ENCODE peak calls at places on chromosome 12, in eight cellular contexts. One of them, this sample, is unnamed.

GRCh38 chr12:110007874-110008273 is 8.6 kb downstream of the ANKRD13A start:
- DNase-seq in B cell: no peak
- DNase-seq in epithelial cell of esophagus: no peak
- DNase-seq in mesothelial cell of epicardium: no peak
- DNase-seq in endothelial cell of umbilical vein: no peak
- DNase-seq in astrocyte: no peak
- DNase-seq in MM.1S: no peak
- DNase-seq in AG04449: no peak
- DNase-seq in this sample: no peak

GRCh38 chr12:13425766-13426165 is 229.2 kb downstream of the EMP1 start:
- DNase-seq in astrocyte: peak; percentile 88
- DNase-seq in B cell: no peak
- DNase-seq in AG04449: peak; percentile 84
- DNase-seq in MM.1S: no peak
- DNase-seq in mesothelial cell of epicardium: no peak
- DNase-seq in epithelial cell of esophagus: peak; percentile 81
- DNase-seq in endothelial cell of umbilical vein: no peak
- DNase-seq in this sample: peak; percentile 93

GRCh38 chr12:105100998-105101397 is 6.5 kb upstream of the WASHC4 start:
- DNase-seq in MM.1S: no peak
- DNase-seq in epithelial cell of esophagus: no peak
- DNase-seq in AG04449: no peak
- DNase-seq in astrocyte: no peak
- DNase-seq in B cell: no peak
- DNase-seq in mesothelial cell of epicardium: no peak
- DNase-seq in endothelial cell of umbilical vein: peak; percentile 22
- DNase-seq in this sample: peak; percentile 53

GRCh38 chr12:10361084-10361483 is 28.8 kb downstream of the KLRK1 start:
- DNase-seq in epithelial cell of esophagus: peak; percentile 99
- DNase-seq in AG04449: no peak
- DNase-seq in mesothelial cell of epicardium: no peak
- DNase-seq in B cell: no peak
- DNase-seq in MM.1S: no peak
- DNase-seq in endothelial cell of umbilical vein: no peak
- DNase-seq in astrocyte: no peak
- DNase-seq in this sample: no peak

GRCh38 chr12:32947203-32947795 is 50.7 kb upstream of the PKP2 start:
- DNase-seq in epithelial cell of esophagus: peak; percentile 52
- DNase-seq in B cell: no peak
- DNase-seq in MM.1S: peak; percentile 52
- DNase-seq in endothelial cell of umbilical vein: no peak
- DNase-seq in astrocyte: no peak
- DNase-seq in AG04449: no peak
- DNase-seq in mesothelial cell of epicardium: no peak
- DNase-seq in this sample: no peak

GRCh38 chr12:108468149-108468968 is 46.7 kb upstream of the FICD start:
- DNase-seq in astrocyte: peak; percentile 10
- DNase-seq in AG04449: no peak
- DNase-seq in MM.1S: peak; percentile 67
- DNase-seq in mesothelial cell of epicardium: no peak
- DNase-seq in epithelial cell of esophagus: peak; percentile 54
- DNase-seq in B cell: peak; percentile 22
- DNase-seq in endothelial cell of umbilical vein: peak; percentile 14
- DNase-seq in this sample: peak; percentile 17

GRCh38 chr12:42322567-42322966 is 3.3 kb downstream of the ZCRB1 start:
- DNase-seq in MM.1S: no peak
- DNase-seq in mesothelial cell of epicardium: no peak
- DNase-seq in astrocyte: no peak
- DNase-seq in B cell: no peak
- DNase-seq in epithelial cell of esophagus: no peak
- DNase-seq in endothelial cell of umbilical vein: no peak
- DNase-seq in AG04449: no peak
- DNase-seq in this sample: no peak

GRCh38 chr12:19031032-19031431 is 98.5 kb upstream of the PLEKHA5 start:
- DNase-seq in B cell: no peak
- DNase-seq in astrocyte: peak; percentile 96
- DNase-seq in mesothelial cell of epicardium: no peak
- DNase-seq in endothelial cell of umbilical vein: no peak
- DNase-seq in epithelial cell of esophagus: peak; percentile 87
- DNase-seq in MM.1S: no peak
- DNase-seq in AG04449: peak; percentile 34
- DNase-seq in this sample: peak; percentile 92

GRCh38 chr12:52423661-52424503 is 10.3 kb downstream of the KRT75 start:
- DNase-seq in epithelial cell of esophagus: no peak
- DNase-seq in endothelial cell of umbilical vein: no peak
- DNase-seq in B cell: no peak
- DNase-seq in mesothelial cell of epicardium: no peak
- DNase-seq in astrocyte: no peak
- DNase-seq in AG04449: no peak
- DNase-seq in MM.1S: no peak
- DNase-seq in this sample: no peak

GRCh38 chr12:19131020-19131431 is 1.5 kb downstream of the PLEKHA5 start:
- DNase-seq in AG04449: no peak
- DNase-seq in MM.1S: no peak
- DNase-seq in mesothelial cell of epicardium: no peak
- DNase-seq in epithelial cell of esophagus: peak; percentile 90
- DNase-seq in B cell: no peak
- DNase-seq in endothelial cell of umbilical vein: peak; percentile 37
- DNase-seq in astrocyte: peak; percentile 54
- DNase-seq in this sample: peak; percentile 46

GRCh38 chr12:33546004-33546403 is 106.4 kb upstream of the SYT10 start:
- DNase-seq in mesothelial cell of epicardium: no peak
- DNase-seq in AG04449: no peak
- DNase-seq in epithelial cell of esophagus: no peak
- DNase-seq in B cell: no peak
- DNase-seq in MM.1S: no peak
- DNase-seq in astrocyte: no peak
- DNase-seq in endothelial cell of umbilical vein: no peak
- DNase-seq in this sample: no peak

GRCh38 chr12:22904485-22904884 is 279.5 kb downstream of the ETNK1 start:
- DNase-seq in endothelial cell of umbilical vein: no peak
- DNase-seq in AG04449: no peak
- DNase-seq in astrocyte: no peak
- DNase-seq in B cell: no peak
- DNase-seq in MM.1S: no peak
- DNase-seq in mesothelial cell of epicardium: no peak
- DNase-seq in epithelial cell of esophagus: no peak
- DNase-seq in this sample: no peak

GRCh38 chr12:124518051-124518932 is 49.1 kb downstream of the NCOR2 start:
- DNase-seq in epithelial cell of esophagus: peak; percentile 98
- DNase-seq in astrocyte: peak; percentile 100
- DNase-seq in AG04449: peak; percentile 99
- DNase-seq in endothelial cell of umbilical vein: peak; percentile 99
- DNase-seq in MM.1S: no peak
- DNase-seq in B cell: no peak
- DNase-seq in mesothelial cell of epicardium: peak; percentile 99
- DNase-seq in this sample: peak; percentile 100

GRCh38 chr12:29499235-29499634 is 1.7 kb upstream of the OVCH1 start:
- DNase-seq in epithelial cell of esophagus: no peak
- DNase-seq in B cell: no peak
- DNase-seq in endothelial cell of umbilical vein: no peak
- DNase-seq in AG04449: no peak
- DNase-seq in MM.1S: no peak
- DNase-seq in astrocyte: no peak
- DNase-seq in mesothelial cell of epicardium: no peak
- DNase-seq in this sample: no peak

GRCh38 chr12:54398218-54398617 is 13.7 kb upstream of the ZNF385A start:
- DNase-seq in endothelial cell of umbilical vein: no peak
- DNase-seq in epithelial cell of esophagus: no peak
- DNase-seq in MM.1S: no peak
- DNase-seq in astrocyte: no peak
- DNase-seq in mesothelial cell of epicardium: no peak
- DNase-seq in B cell: no peak
- DNase-seq in AG04449: no peak
- DNase-seq in this sample: no peak

GRCh38 chr12:54395545-54395944 is 11.0 kb upstream of the ZNF385A start:
- DNase-seq in mesothelial cell of epicardium: no peak
- DNase-seq in endothelial cell of umbilical vein: no peak
- DNase-seq in astrocyte: no peak
- DNase-seq in B cell: no peak
- DNase-seq in MM.1S: no peak
- DNase-seq in epithelial cell of esophagus: no peak
- DNase-seq in AG04449: no peak
- DNase-seq in this sample: no peak

GRCh38 chr12:54401127-54401526 is 16.6 kb upstream of the ZNF385A start:
- DNase-seq in epithelial cell of esophagus: no peak
- DNase-seq in astrocyte: no peak
- DNase-seq in AG04449: no peak
- DNase-seq in MM.1S: no peak
- DNase-seq in B cell: no peak
- DNase-seq in mesothelial cell of epicardium: no peak
- DNase-seq in endothelial cell of umbilical vein: no peak
- DNase-seq in this sample: no peak

GRCh38 chr12:54397157-54397556 is 12.6 kb upstream of the ZNF385A start:
- DNase-seq in AG04449: no peak
- DNase-seq in B cell: no peak
- DNase-seq in MM.1S: no peak
- DNase-seq in astrocyte: no peak
- DNase-seq in mesothelial cell of epicardium: no peak
- DNase-seq in endothelial cell of umbilical vein: no peak
- DNase-seq in epithelial cell of esophagus: no peak
- DNase-seq in this sample: no peak

DNA sequence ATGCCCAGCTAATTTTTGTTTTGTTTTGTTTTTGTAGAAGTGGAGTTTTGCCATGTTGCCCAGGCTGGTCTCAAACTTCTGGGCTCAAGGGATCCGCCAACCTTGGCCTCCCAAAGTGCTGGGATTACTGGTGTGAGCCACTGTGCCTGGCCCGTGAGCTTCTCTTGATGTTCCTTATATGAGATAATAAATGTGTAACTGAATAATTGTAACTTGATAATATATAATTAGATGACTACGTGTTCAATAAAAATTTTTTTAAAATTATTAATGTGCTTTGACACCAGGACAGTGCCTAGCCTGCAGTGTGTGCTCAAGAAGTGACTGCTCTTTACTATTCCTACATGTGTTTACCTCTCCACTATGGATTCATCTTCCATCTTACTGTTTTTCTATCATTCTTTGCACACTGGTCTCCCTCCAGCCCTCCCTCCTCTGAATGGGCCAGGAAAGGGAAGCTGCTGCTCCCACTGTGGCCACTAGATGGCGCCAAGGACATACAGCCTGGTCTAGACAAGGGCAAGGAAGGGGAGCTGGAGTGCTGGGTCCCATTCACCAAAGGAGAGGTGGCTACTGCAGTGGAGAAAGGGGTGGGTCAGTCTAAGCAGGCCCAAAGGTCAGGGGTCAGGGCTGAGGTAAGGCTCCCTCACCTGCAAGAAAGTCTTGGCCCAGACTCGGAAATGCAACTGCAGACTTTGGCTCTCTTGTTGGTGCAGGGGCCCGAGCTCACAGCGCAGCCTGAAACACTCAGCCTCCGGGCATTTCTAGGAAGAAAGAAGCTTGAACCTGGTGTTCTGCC is 14.7 kb upstream of the ZNF385A start:
- DNase-seq in epithelial cell of esophagus: peak; percentile 83
- DNase-seq in B cell: peak; percentile 88
- DNase-seq in MM.1S: peak; percentile 66
- DNase-seq in AG04449: no peak
- DNase-seq in endothelial cell of umbilical vein: peak; percentile 86
- DNase-seq in mesothelial cell of epicardium: peak; percentile 93
- DNase-seq in astrocyte: peak; percentile 45
- DNase-seq in this sample: peak; percentile 77
- TF ChIP-seq CTCF in epithelial cell of esophagus: peak; percentile 100
- TF ChIP-seq CTCF in B cell: peak; percentile 98
- TF ChIP-seq CTCF in MM.1S: peak; percentile 98
- TF ChIP-seq CTCF in AG04449: peak; percentile 99
- TF ChIP-seq CTCF in endothelial cell of umbilical vein: peak; percentile 94
- TF ChIP-seq CTCF in mesothelial cell of epicardium: peak; percentile 91
- TF ChIP-seq CTCF in astrocyte: peak; percentile 98
- TF ChIP-seq CTCF in this sample: peak; percentile 100

DNA sequence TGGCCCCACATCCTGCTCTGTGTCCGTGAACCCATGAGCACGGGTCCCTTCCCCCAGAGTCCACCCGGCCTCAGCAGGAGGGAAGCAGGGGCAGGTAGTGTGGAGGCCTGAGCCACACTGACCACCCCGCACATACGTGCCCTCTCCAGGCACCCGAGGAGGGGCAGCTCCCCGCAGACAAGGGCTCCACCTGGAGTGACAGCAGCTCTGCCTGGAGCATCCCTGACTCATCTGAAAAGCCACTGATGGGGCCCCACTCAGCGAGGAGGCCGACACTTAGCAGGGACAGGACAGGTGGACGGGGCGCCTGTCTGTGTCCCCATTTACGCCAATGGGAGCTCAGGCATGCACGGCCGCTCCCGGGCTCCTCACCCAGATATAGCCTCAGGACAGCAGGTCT is 237.6 kb upstream of the SFSWAP start:
- DNase-seq in epithelial cell of esophagus: no peak
- DNase-seq in endothelial cell of umbilical vein: no peak
- DNase-seq in astrocyte: no peak
- DNase-seq in mesothelial cell of epicardium: no peak
- DNase-seq in MM.1S: no peak
- DNase-seq in AG04449: no peak
- DNase-seq in B cell: no peak
- DNase-seq in this sample: no peak
- TF ChIP-seq CTCF in epithelial cell of esophagus: no peak
- TF ChIP-seq CTCF in endothelial cell of umbilical vein: no peak
- TF ChIP-seq CTCF in astrocyte: no peak
- TF ChIP-seq CTCF in mesothelial cell of epicardium: no peak
- TF ChIP-seq CTCF in MM.1S: no peak
- TF ChIP-seq CTCF in AG04449: no peak
- TF ChIP-seq CTCF in B cell: no peak
- TF ChIP-seq CTCF in this sample: no peak

GRCh38 chr12:112190626-112191025 is 65.3 kb downstream of the TRAFD1 start:
- DNase-seq in endothelial cell of umbilical vein: no peak
- DNase-seq in mesothelial cell of epicardium: no peak
- DNase-seq in B cell: no peak
- DNase-seq in AG04449: no peak
- DNase-seq in MM.1S: no peak
- DNase-seq in astrocyte: no peak
- DNase-seq in epithelial cell of esophagus: peak; percentile 84
- DNase-seq in this sample: no peak
- TF ChIP-seq CTCF in endothelial cell of umbilical vein: no peak
- TF ChIP-seq CTCF in mesothelial cell of epicardium: no peak
- TF ChIP-seq CTCF in B cell: no peak
- TF ChIP-seq CTCF in AG04449: no peak
- TF ChIP-seq CTCF in MM.1S: no peak
- TF ChIP-seq CTCF in astrocyte: no peak
- TF ChIP-seq CTCF in epithelial cell of esophagus: peak; percentile 36
- TF ChIP-seq CTCF in this sample: no peak

DNA sequence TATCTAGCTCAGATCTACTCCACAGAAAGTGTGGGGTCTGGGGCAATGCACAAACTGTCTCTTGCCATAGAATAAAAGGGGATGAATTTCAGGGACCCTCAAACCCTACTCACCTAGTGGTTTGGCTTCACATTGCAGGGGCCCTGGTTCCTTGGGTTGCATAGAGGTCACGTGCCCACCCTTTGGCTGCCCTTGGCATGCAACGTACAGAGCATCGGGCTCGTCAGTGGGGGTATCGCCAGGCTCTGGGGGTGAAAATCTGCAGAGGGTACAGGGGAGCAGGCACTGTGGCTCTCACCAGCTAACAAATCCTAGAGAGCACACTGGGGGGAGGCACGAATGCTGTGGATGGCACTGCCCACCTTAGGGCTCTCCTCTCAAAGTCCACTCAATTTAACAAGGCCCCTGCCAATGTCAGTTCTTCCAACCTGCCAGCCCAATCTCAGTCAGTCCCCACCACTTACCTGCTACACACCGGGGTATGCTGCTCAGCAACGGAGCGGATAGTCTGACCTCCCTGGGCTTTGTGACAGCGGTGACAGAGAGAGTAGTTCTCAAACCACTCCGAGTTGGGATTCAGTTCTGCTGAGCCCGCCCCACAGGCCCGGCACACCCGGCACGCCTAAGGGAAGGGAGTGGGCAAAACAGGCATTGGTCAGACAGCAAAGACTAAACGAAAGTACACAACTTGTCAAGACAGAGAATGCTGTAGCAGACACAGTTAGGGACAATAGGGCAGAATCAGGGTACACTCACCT is 8.0 kb downstream of the KMT2D start:
- DNase-seq in MM.1S: no peak
- DNase-seq in AG04449: no peak
- DNase-seq in epithelial cell of esophagus: no peak
- DNase-seq in mesothelial cell of epicardium: no peak
- DNase-seq in endothelial cell of umbilical vein: no peak
- DNase-seq in B cell: no peak
- DNase-seq in astrocyte: no peak
- DNase-seq in this sample: no peak
- TF ChIP-seq CTCF in MM.1S: no peak
- TF ChIP-seq CTCF in AG04449: no peak
- TF ChIP-seq CTCF in epithelial cell of esophagus: no peak
- TF ChIP-seq CTCF in mesothelial cell of epicardium: no peak
- TF ChIP-seq CTCF in endothelial cell of umbilical vein: no peak
- TF ChIP-seq CTCF in B cell: no peak
- TF ChIP-seq CTCF in astrocyte: no peak
- TF ChIP-seq CTCF in this sample: no peak

This sample was measured in AG10803.